ENCODE peak calls at places on chromosomes 3 and 15, in ten cellular contexts. One of them, this sample, is unnamed.

GRCh38 chr3:19348929-19349564 is 200.7 kb downstream of the KCNH8 start:
- DNase-seq in pancreas: no peak
- DNase-seq in psoas muscle: no peak
- DNase-seq in AG10803: peak
- DNase-seq in AG04450: no peak
- DNase-seq in Peyer's patch: no peak
- DNase-seq in kidney epithelial cell: no peak
- DNase-seq in uterus: no peak
- DNase-seq in fibroblast of lung: peak
- DNase-seq in IMR-90: peak
- DNase-seq in this sample: no peak

GRCh38 chr3:150300376-150300775 is 107.7 kb upstream of the TSC22D2 start:
- DNase-seq in pancreas: no peak
- DNase-seq in psoas muscle: no peak
- DNase-seq in AG10803: no peak
- DNase-seq in AG04450: no peak
- DNase-seq in Peyer's patch: no peak
- DNase-seq in kidney epithelial cell: peak
- DNase-seq in uterus: no peak
- DNase-seq in fibroblast of lung: peak
- DNase-seq in IMR-90: no peak
- DNase-seq in this sample: no peak

GRCh38 chr3:185582236-185582635 is 3.9 kb upstream of the SENP2 start:
- DNase-seq in pancreas: no peak
- DNase-seq in psoas muscle: no peak
- DNase-seq in AG10803: no peak
- DNase-seq in AG04450: no peak
- DNase-seq in Peyer's patch: no peak
- DNase-seq in kidney epithelial cell: no peak
- DNase-seq in uterus: no peak
- DNase-seq in fibroblast of lung: no peak
- DNase-seq in IMR-90: no peak
- DNase-seq in this sample: no peak

GRCh38 chr15:85950101-85950500 is 129.6 kb upstream of the AGBL1 start:
- DNase-seq in pancreas: no peak
- DNase-seq in psoas muscle: peak
- DNase-seq in AG10803: no peak
- DNase-seq in AG04450: no peak
- DNase-seq in Peyer's patch: no peak
- DNase-seq in kidney epithelial cell: no peak
- DNase-seq in uterus: no peak
- DNase-seq in fibroblast of lung: no peak
- DNase-seq in IMR-90: no peak
- DNase-seq in this sample: no peak

GRCh38 chr15:68421798-68422402 is 10.1 kb downstream of the ITGA11 start:
- DNase-seq in pancreas: no peak
- DNase-seq in psoas muscle: no peak
- DNase-seq in AG10803: peak
- DNase-seq in AG04450: no peak
- DNase-seq in Peyer's patch: no peak
- DNase-seq in kidney epithelial cell: no peak
- DNase-seq in uterus: peak
- DNase-seq in fibroblast of lung: peak
- DNase-seq in IMR-90: peak
- DNase-seq in this sample: no peak

GRCh38 chr3:84965141-84965540 is 6.4 kb downstream of the CADM2 start:
- DNase-seq in pancreas: no peak
- DNase-seq in psoas muscle: no peak
- DNase-seq in AG10803: no peak
- DNase-seq in AG04450: no peak
- DNase-seq in Peyer's patch: no peak
- DNase-seq in kidney epithelial cell: no peak
- DNase-seq in uterus: no peak
- DNase-seq in fibroblast of lung: peak
- DNase-seq in IMR-90: no peak
- DNase-seq in this sample: no peak

GRCh38 chr3:53079147-53079546 is 33.3 kb upstream of the SFMBT1 start:
- DNase-seq in pancreas: no peak
- DNase-seq in psoas muscle: no peak
- DNase-seq in AG10803: no peak
- DNase-seq in AG04450: no peak
- DNase-seq in Peyer's patch: no peak
- DNase-seq in kidney epithelial cell: no peak
- DNase-seq in uterus: no peak
- DNase-seq in fibroblast of lung: no peak
- DNase-seq in IMR-90: no peak
- DNase-seq in this sample: peak

GRCh38 chr3:143078883-143079282 is 40.7 kb upstream of the CHST2 start:
- DNase-seq in pancreas: no peak
- DNase-seq in psoas muscle: no peak
- DNase-seq in AG10803: peak
- DNase-seq in AG04450: peak
- DNase-seq in Peyer's patch: no peak
- DNase-seq in kidney epithelial cell: peak
- DNase-seq in uterus: no peak
- DNase-seq in fibroblast of lung: peak
- DNase-seq in IMR-90: peak
- DNase-seq in this sample: no peak

GRCh38 chr3:13281657-13282527 is 138.2 kb downstream of the NUP210 start:
- DNase-seq in pancreas: peak
- DNase-seq in psoas muscle: peak
- DNase-seq in AG10803: no peak
- DNase-seq in AG04450: no peak
- DNase-seq in Peyer's patch: no peak
- DNase-seq in kidney epithelial cell: no peak
- DNase-seq in uterus: peak
- DNase-seq in fibroblast of lung: no peak
- DNase-seq in IMR-90: no peak
- DNase-seq in this sample: no peak

GRCh38 chr15:62554164-62554563 is 389.1 kb upstream of the C2CD4B start:
- DNase-seq in pancreas: no peak
- DNase-seq in psoas muscle: no peak
- DNase-seq in AG10803: no peak
- DNase-seq in AG04450: no peak
- DNase-seq in Peyer's patch: no peak
- DNase-seq in kidney epithelial cell: no peak
- DNase-seq in uterus: no peak
- DNase-seq in fibroblast of lung: no peak
- DNase-seq in IMR-90: no peak
- DNase-seq in this sample: no peak

GRCh38 chr15:62559049-62559733 is 394.1 kb upstream of the C2CD4B start:
- DNase-seq in pancreas: no peak
- DNase-seq in psoas muscle: peak
- DNase-seq in AG10803: peak
- DNase-seq in AG04450: no peak
- DNase-seq in Peyer's patch: no peak
- DNase-seq in kidney epithelial cell: no peak
- DNase-seq in uterus: peak
- DNase-seq in fibroblast of lung: peak
- DNase-seq in IMR-90: peak
- DNase-seq in this sample: peak

GRCh38 chr15:62560943-62561571 is 396.0 kb upstream of the C2CD4B start:
- DNase-seq in pancreas: no peak
- DNase-seq in psoas muscle: no peak
- DNase-seq in AG10803: no peak
- DNase-seq in AG04450: no peak
- DNase-seq in Peyer's patch: no peak
- DNase-seq in kidney epithelial cell: no peak
- DNase-seq in uterus: no peak
- DNase-seq in fibroblast of lung: no peak
- DNase-seq in IMR-90: no peak
- DNase-seq in this sample: no peak

GRCh38 chr15:62561572-62561970 is 396.5 kb upstream of the C2CD4B start:
- DNase-seq in pancreas: no peak
- DNase-seq in psoas muscle: no peak
- DNase-seq in AG10803: no peak
- DNase-seq in AG04450: no peak
- DNase-seq in Peyer's patch: no peak
- DNase-seq in kidney epithelial cell: no peak
- DNase-seq in uterus: no peak
- DNase-seq in fibroblast of lung: no peak
- DNase-seq in IMR-90: no peak
- DNase-seq in this sample: no peak

DNA sequence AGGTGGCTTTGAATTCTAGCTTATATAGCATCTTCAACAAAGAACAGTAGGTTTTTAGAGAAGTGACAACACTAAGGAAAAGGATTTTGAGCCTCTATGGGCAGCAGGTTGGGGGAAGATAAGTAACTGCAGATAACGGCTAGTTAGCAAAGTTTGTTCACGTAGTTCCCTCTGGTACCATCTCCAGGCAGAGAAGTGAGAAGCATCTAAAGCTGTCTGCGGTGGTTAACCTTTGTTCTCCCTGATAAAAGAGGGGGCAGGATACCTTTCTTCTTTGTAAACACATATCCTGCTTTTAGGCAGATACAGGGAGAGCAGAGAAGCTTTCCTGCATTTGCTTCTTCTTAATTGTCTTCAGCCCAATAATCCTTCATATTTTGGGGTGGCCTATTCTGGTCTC is 393.6 kb upstream of the C2CD4B start:
- DNase-seq in pancreas: no peak
- DNase-seq in psoas muscle: no peak
- DNase-seq in AG10803: no peak
- DNase-seq in AG04450: no peak
- DNase-seq in Peyer's patch: no peak
- DNase-seq in kidney epithelial cell: no peak
- DNase-seq in uterus: no peak
- DNase-seq in fibroblast of lung: no peak
- DNase-seq in IMR-90: no peak
- DNase-seq in this sample: no peak
- H3K4me3 ChIP-seq in pancreas: no peak
- H3K4me3 ChIP-seq in psoas muscle: no peak
- H3K4me3 ChIP-seq in AG10803: no peak
- H3K4me3 ChIP-seq in AG04450: no peak
- H3K4me3 ChIP-seq in Peyer's patch: no peak
- H3K4me3 ChIP-seq in kidney epithelial cell: no peak
- H3K4me3 ChIP-seq in uterus: no peak
- H3K4me3 ChIP-seq in fibroblast of lung: no peak
- H3K4me3 ChIP-seq in IMR-90: no peak
- H3K4me3 ChIP-seq in this sample: no peak

DNA sequence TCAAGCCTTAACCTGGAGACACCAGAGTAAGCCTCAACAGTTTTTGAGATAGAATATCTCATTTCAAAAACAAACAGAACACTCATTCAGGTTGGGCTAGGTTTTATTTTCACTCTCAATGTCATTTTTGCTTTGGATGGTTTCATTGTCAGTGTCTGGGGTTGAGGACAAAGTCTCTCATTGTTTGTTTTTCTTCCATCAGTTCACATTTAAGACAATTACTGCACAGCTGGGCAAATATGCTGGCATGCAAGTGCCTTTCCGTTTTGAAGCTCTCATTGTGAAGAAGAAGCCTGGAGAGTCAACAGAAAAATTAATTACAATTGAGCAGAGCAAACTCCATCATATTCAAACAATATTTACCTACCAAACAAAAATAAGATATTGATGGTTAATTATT is 1050.0 kb downstream of the TBL1XR1 start:
- DNase-seq in pancreas: no peak
- DNase-seq in psoas muscle: no peak
- DNase-seq in AG10803: no peak
- DNase-seq in AG04450: no peak
- DNase-seq in Peyer's patch: no peak
- DNase-seq in kidney epithelial cell: no peak
- DNase-seq in uterus: no peak
- DNase-seq in fibroblast of lung: no peak
- DNase-seq in IMR-90: no peak
- DNase-seq in this sample: no peak
- TF ChIP-seq CTCF in pancreas: no peak
- TF ChIP-seq CTCF in psoas muscle: no peak
- TF ChIP-seq CTCF in AG10803: no peak
- TF ChIP-seq CTCF in AG04450: no peak
- TF ChIP-seq CTCF in Peyer's patch: no peak
- TF ChIP-seq CTCF in kidney epithelial cell: no peak
- TF ChIP-seq CTCF in uterus: no peak
- TF ChIP-seq CTCF in fibroblast of lung: no peak
- TF ChIP-seq CTCF in IMR-90: no peak
- TF ChIP-seq CTCF in this sample: no peak

DNA sequence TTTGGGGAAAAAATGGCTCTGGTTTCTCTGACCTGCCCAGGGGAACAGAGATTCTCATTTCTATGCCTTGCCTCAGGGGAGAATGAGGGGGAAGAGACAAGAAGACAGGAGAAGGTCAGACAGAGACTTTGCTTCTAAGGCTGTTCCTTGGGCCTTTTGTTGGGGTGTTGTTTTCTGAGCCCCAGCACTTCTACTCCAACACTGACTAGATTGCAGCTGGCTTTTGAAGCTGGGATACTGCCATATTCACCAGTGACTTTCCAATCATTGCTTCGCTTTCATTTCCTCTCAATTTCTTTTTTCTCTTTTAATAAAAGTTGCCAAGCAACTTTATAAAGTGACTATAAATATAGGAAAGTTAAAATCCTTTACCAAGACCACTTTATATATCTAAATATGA is 143.2 kb upstream of the ARHGEF26 start:
- DNase-seq in pancreas: no peak
- DNase-seq in psoas muscle: no peak
- DNase-seq in AG10803: no peak
- DNase-seq in AG04450: no peak
- DNase-seq in Peyer's patch: no peak
- DNase-seq in kidney epithelial cell: no peak
- DNase-seq in uterus: no peak
- DNase-seq in fibroblast of lung: no peak
- DNase-seq in IMR-90: no peak
- DNase-seq in this sample: no peak
- H3K4me3 ChIP-seq in pancreas: no peak
- H3K4me3 ChIP-seq in psoas muscle: no peak
- H3K4me3 ChIP-seq in AG10803: no peak
- H3K4me3 ChIP-seq in AG04450: no peak
- H3K4me3 ChIP-seq in Peyer's patch: no peak
- H3K4me3 ChIP-seq in kidney epithelial cell: no peak
- H3K4me3 ChIP-seq in uterus: no peak
- H3K4me3 ChIP-seq in fibroblast of lung: no peak
- H3K4me3 ChIP-seq in IMR-90: no peak
- H3K4me3 ChIP-seq in this sample: no peak

DNA sequence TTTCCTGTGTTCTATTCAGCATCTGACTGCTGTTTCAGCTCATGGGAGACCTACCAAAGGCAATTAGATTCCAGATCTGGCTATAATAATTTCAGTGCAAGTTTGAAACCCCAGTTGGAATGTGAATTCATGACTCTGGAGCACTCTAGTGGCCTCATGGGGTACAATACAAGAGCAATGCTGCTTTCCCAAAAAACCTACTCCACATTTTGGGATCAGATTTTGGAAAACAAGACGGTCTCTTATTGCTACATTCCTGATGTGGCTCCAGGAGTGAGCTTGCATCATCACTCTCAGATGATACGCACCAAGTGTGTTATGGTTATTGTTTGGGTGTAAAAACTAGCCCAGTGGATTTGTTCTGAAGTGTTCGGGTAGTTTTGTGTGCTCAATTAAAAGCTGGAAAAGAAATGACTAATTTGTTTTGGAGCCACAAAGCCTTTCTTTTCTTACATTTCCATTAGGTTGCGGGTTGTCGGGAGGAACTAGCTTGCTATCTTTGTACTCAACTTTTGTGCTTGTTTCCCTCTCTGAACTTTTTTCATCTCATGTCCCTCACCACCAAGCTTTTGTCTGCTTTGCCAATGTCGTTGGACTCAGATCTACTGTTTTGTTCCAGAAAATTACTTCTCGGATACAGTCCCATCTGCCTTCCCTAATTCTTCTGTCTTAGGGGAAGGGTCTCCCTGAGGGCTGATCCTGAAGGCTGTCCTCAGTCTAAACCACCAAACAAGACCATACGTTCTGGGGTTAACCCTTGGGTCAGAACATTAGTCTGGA is 272.1 kb downstream of the BBX start:
- DNase-seq in pancreas: no peak
- DNase-seq in psoas muscle: peak
- DNase-seq in AG10803: peak
- DNase-seq in AG04450: no peak
- DNase-seq in Peyer's patch: no peak
- DNase-seq in kidney epithelial cell: no peak
- DNase-seq in uterus: peak
- DNase-seq in fibroblast of lung: no peak
- DNase-seq in IMR-90: peak
- DNase-seq in this sample: peak
- TF ChIP-seq CTCF in pancreas: no peak
- TF ChIP-seq CTCF in psoas muscle: peak
- TF ChIP-seq CTCF in AG10803: peak
- TF ChIP-seq CTCF in AG04450: peak
- TF ChIP-seq CTCF in Peyer's patch: no peak
- TF ChIP-seq CTCF in kidney epithelial cell: peak
- TF ChIP-seq CTCF in uterus: no peak
- TF ChIP-seq CTCF in fibroblast of lung: peak
- TF ChIP-seq CTCF in IMR-90: peak
- TF ChIP-seq CTCF in this sample: peak